ENCODE peak calls at places on chromosomes 4 and X, in six cellular contexts. L, N, D, X, E and C are unnamed samples.

GRCh38 chr4:7165874-7166201 is 26.5 kb upstream of the SORCS2 start:
- DNase-seq in L (no peak), N (no peak), D (no peak), X (no peak), E (no peak), C (no peak)

GRCh38 chr4:163343604-163344146 is at the start of gene NPY5R:
- DNase-seq in L (no peak), N (peak; percentile 16), D (no peak), X (peak; percentile 39), E (no peak), C (no peak)

GRCh38 chrX:11899091-11899490 is 141.1 kb downstream of the MSL3 start:
- DNase-seq in L (no peak), N (peak; percentile 6), D (no peak), X (no peak), E (peak; percentile 71), C (peak; percentile 17)

GRCh38 chr4:128337863-128338262 is 50.2 kb upstream of the PGRMC2 start:
- DNase-seq in L (no peak), N (no peak), D (no peak), X (no peak), E (no peak), C (no peak)

GRCh38 chr4:5945171-5945570 is 52.3 kb upstream of the CRMP1 start:
- DNase-seq in L (no peak), N (no peak), D (no peak), X (no peak), E (no peak), C (no peak)

GRCh38 chr4:183636488-183636887 is 22.5 kb downstream of the RWDD4 start:
- DNase-seq in L (peak; percentile 40), N (no peak), D (no peak), X (no peak), E (no peak), C (peak; percentile 66)

GRCh38 chr4:15479089-15479912 is 9.6 kb downstream of the CC2D2A start:
- DNase-seq in L (peak; percentile 39), N (peak; percentile 91), D (no peak), X (peak; percentile 58), E (peak; percentile 88), C (peak; percentile 78)

GRCh38 chr4:155599596-155599995 is 67.1 kb upstream of the GUCY1A1 start:
- DNase-seq in L (no peak), N (no peak), D (no peak), X (no peak), E (no peak), C (no peak)

GRCh38 chr4:78311306-78311705 is 240.3 kb upstream of the ANXA3 start:
- DNase-seq in L (no peak), N (no peak), D (no peak), X (no peak), E (no peak), C (no peak)

GRCh38 chr4:7034262-7035081 is 8.7 kb upstream of the TADA2B start:
- DNase-seq in L (peak; percentile 37), N (peak; percentile 76), D (no peak), X (no peak), E (peak; percentile 55), C (peak; percentile 75)

GRCh38 chr4:110619401-110620247 is 3.3 kb downstream of the PITX2 start:
- DNase-seq in L (no peak), N (peak; percentile 81), D (no peak), X (peak; percentile 63), E (no peak), C (no peak)

GRCh38 chrX:1391370-1391706 is 575 bp downstream of the SLC25A6 start:
- DNase-seq in L (no peak), N (no peak), D (no peak), X (peak; percentile 84), E (no peak), C (no peak)

GRCh38 chrX:154096140-154097002 is 1.1 kb downstream of the MECP2 start:
- DNase-seq in L (no peak), N (peak; percentile 24), D (no peak), X (no peak), E (peak; percentile 65), C (no peak)

GRCh38 chrX:143472334-143472938 is 44.8 kb downstream of the SPANXN3 start:
- DNase-seq in L (no peak), N (no peak), D (no peak), X (no peak), E (no peak), C (no peak)

GRCh38 chrX:52082578-52082977 is 13.6 kb upstream of the MAGED4B start:
- DNase-seq in L (no peak), N (peak; percentile 31), D (no peak), X (no peak), E (peak; percentile 34), C (no peak)

GRCh38 chr4:68256284-68256683 is 10.8 kb upstream of the TMPRSS11B start:
- DNase-seq in L (no peak), N (peak; percentile 52), D (no peak), X (no peak), E (no peak), C (no peak)

GRCh38 chrX:106247162-106247561 is 79.1 kb downstream of the PWWP3B start:
- DNase-seq in L (no peak), N (peak; percentile 41), D (no peak), X (no peak), E (no peak), C (no peak)

GRCh38 chr4:33780952-33781655 is 2463.2 kb downstream of the ARAP2 start:
- DNase-seq in L (no peak), N (peak; percentile 11), D (no peak), X (no peak), E (peak; percentile 87), C (no peak)

GRCh38 chrX:663841-664240 is 33.2 kb downstream of the SHOX start:
- DNase-seq in L (no peak), N (no peak), D (no peak), X (no peak), E (no peak), C (no peak)

GRCh38 chrX:38817004-38817703 is 15.9 kb downstream of the MID1IP1 start:
- DNase-seq in L (no peak), N (peak; percentile 54), D (no peak), X (peak; percentile 21), E (no peak), C (no peak)

GRCh38 chrX:46386511-46386910 is 158.7 kb downstream of the ZNF674 start:
- DNase-seq in L (no peak), N (no peak), D (no peak), X (no peak), E (peak; percentile 36), C (no peak)

GRCh38 chrX:129961180-129962083 is 21.0 kb upstream of the BCORL1 start:
- DNase-seq in L (peak; percentile 50), N (peak; percentile 35), D (peak; percentile 69), X (peak; percentile 72), E (peak; percentile 69), C (no peak)

GRCh38 chr4:40305329-40306193 is 29.6 kb upstream of the CHRNA9 start:
- DNase-seq in L (no peak), N (no peak), D (peak; percentile 74), X (no peak), E (no peak), C (no peak)

GRCh38 chrX:27765718-27766117 is 42.1 kb upstream of the MAGEB10 start:
- DNase-seq in L (no peak), N (no peak), D (no peak), X (no peak), E (no peak), C (no peak)

GRCh38 chr4:2804449-2804972 is 11.6 kb downstream of the SH3BP2 start:
- DNase-seq in L (no peak), N (no peak), D (no peak), X (no peak), E (no peak), C (no peak)

GRCh38 chrX:154602226-154602625 is 16.9 kb downstream of the CTAG1B start:
- DNase-seq in L (no peak), N (no peak), D (no peak), X (no peak), E (no peak), C (no peak)

GRCh38 chrX:39972340-39972739 is 125.4 kb downstream of the BCOR start:
- DNase-seq in L (no peak), N (peak; percentile 37), D (no peak), X (no peak), E (peak; percentile 65), C (no peak)

GRCh38 chr4:6752486-6752829 is 30.1 kb upstream of the KIAA0232 start:
- DNase-seq in L (no peak), N (no peak), D (no peak), X (no peak), E (no peak), C (no peak)

GRCh38 chr4:189126040-189126439 is 814.6 kb upstream of the FRG1 start:
- DNase-seq in L (no peak), N (no peak), D (no peak), X (no peak), E (no peak), C (no peak)

GRCh38 chrX:48800574-48801280 is 1.1 kb upstream of the HDAC6 start:
- DNase-seq in L (no peak), N (no peak), D (no peak), X (no peak), E (no peak), C (no peak)